ENCODE peak calls at places on chromosomes 1 and 21, in eight cellular contexts. F is small intestine, A is NCI-H2081, H is esophagus squamous epithelium, R is A549, M is thoracic aorta, V is GM23338, I is astrocyte of the hippocampus. D is an unnamed sample.
A peak's percentile ranks its signal among the peaks of the same experiment; 100 is the strongest.

GRCh38 chr1:170510163-170510562 is 21.8 kb upstream of the GORAB start:
- DNase-seq in I (peak; percentile 23), M (no peak), F (no peak), H (no peak), A (no peak), R (no peak), V (no peak), D (no peak)

GRCh38 chr1:229846351-229846750 is 220.3 kb downstream of the URB2 start:
- DNase-seq in H (no peak), M (no peak), V (no peak), I (no peak), R (no peak), A (no peak), F (no peak), D (no peak)

GRCh38 chr1:7679873-7680790 is 91.0 kb upstream of the VAMP3 start:
- DNase-seq in M (no peak), F (peak; percentile 46), I (peak; percentile 81), R (peak; percentile 31), V (peak; percentile 68), H (no peak), A (peak; percentile 68), D (no peak)

GRCh38 chr1:53899206-53899628 is 5.2 kb downstream of the DIO1 start:
- DNase-seq in I (peak; percentile 83), A (no peak), H (no peak), V (no peak), R (no peak), F (no peak), M (no peak), D (peak; percentile 87)

GRCh38 chr21:43731891-43732711 is 13.2 kb downstream of the PDXK start:
- DNase-seq in F (peak; percentile 33), I (peak; percentile 61), V (no peak), M (no peak), R (no peak), A (no peak), H (no peak), D (no peak)

GRCh38 chr21:45887121-45887611 is 94.4 kb upstream of the COL6A1 start:
- DNase-seq in I (peak; percentile 76), F (no peak), R (no peak), M (no peak), H (no peak), A (peak; percentile 15), V (no peak), D (no peak)

GRCh38 chr1:8903908-8904650 is 25.6 kb upstream of the ENO1 start:
- DNase-seq in M (no peak), F (no peak), V (no peak), H (no peak), A (no peak), R (peak; percentile 70), I (peak; percentile 97), D (peak; percentile 27)

GRCh38 chr1:42958488-42959317 is at the start of gene SLC2A1:
- DNase-seq in H (peak; percentile 72), I (peak; percentile 98), F (peak; percentile 85), M (peak; percentile 81), V (peak; percentile 96), R (peak; percentile 76), A (peak; percentile 98), D (peak; percentile 85)

GRCh38 chr1:229709620-229710019 is 83.6 kb downstream of the URB2 start:
- DNase-seq in M (no peak), I (no peak), A (no peak), F (no peak), V (no peak), H (no peak), R (no peak), D (no peak)

GRCh38 chr1:53734650-53735211 is 4.2 kb downstream of the GLIS1 start:
- DNase-seq in R (no peak), A (no peak), V (no peak), H (no peak), F (no peak), I (peak; percentile 50), M (no peak), D (no peak)

GRCh38 chr1:204314209-204314892 is 45.4 kb downstream of the PLEKHA6 start:
- DNase-seq in A (peak; percentile 65), H (no peak), M (no peak), F (peak; percentile 68), V (peak; percentile 39), I (no peak), R (no peak), D (peak; percentile 18)

GRCh38 chr1:6097824-6098223 is 52.1 kb downstream of the KCNAB2 start:
- DNase-seq in M (no peak), F (no peak), H (no peak), I (no peak), V (no peak), A (no peak), R (no peak), D (no peak)

GRCh38 chr21:36171741-36172331 is 15.2 kb downstream of the DOP1B start:
- DNase-seq in F (no peak), R (no peak), I (no peak), M (no peak), H (no peak), A (no peak), V (no peak), D (no peak)

GRCh38 chr1:227037121-227037520 is 97.0 kb downstream of the COQ8A start:
- DNase-seq in F (no peak), M (no peak), H (no peak), V (no peak), R (no peak), I (no peak), A (no peak), D (no peak)

GRCh38 chr1:216005916-216006315 is 417.3 kb downstream of the USH2A start:
- DNase-seq in V (no peak), M (no peak), F (no peak), H (no peak), A (no peak), I (peak; percentile 61), R (no peak), D (no peak)

D was measured in LNCaP clone FGC.